ENCODE peak calls at places on chromosomes 2 and 18, in five cellular contexts. N is M059J, H is SHP77, E is cardiac fibroblast, J is sciatic nerve. W is an unnamed sample.

GRCh38 chr2:218582085-218582484 is 13.4 kb downstream of the CNOT9 start:
- DNase-seq in N (peak), H (no peak), E (peak), J (no peak), W (peak)

GRCh38 chr18:47215554-47216138 is 35.8 kb downstream of the SKOR2 start:
- DNase-seq in N (peak), H (peak), E (peak), J (no peak), W (peak)

GRCh38 chr2:75053484-75054112 is 95.2 kb downstream of the POLE4 start:
- DNase-seq in N (peak), H (peak), E (peak), J (no peak), W (peak)

GRCh38 chr2:170224692-170225091 is 46.7 kb downstream of the MYO3B start:
- DNase-seq in N (no peak), H (no peak), E (no peak), J (no peak), W (no peak)

GRCh38 chr18:10078053-10078452 is 164.2 kb downstream of the VAPA start:
- DNase-seq in N (no peak), H (no peak), E (no peak), J (no peak), W (no peak)

GRCh38 chr2:2574401-2575184 is 243.5 kb upstream of the MYT1L start:
- DNase-seq in N (no peak), H (no peak), E (no peak), J (no peak), W (no peak)

GRCh38 chr2:185188656-185189055 is 549.9 kb upstream of the FSIP2 start:
- DNase-seq in N (peak), H (no peak), E (no peak), J (no peak), W (no peak)

GRCh38 chr2:16708173-16708572 is 42.5 kb upstream of the CYRIA start:
- DNase-seq in N (no peak), H (no peak), E (no peak), J (no peak), W (no peak)

GRCh38 chr2:4775668-4776067 is 916.5 kb upstream of the SOX11 start:
- DNase-seq in N (no peak), H (no peak), E (no peak), J (no peak), W (no peak)

GRCh38 chr2:190545082-190545481 is 10.6 kb upstream of the NEMP2 start:
- DNase-seq in N (no peak), H (no peak), E (peak), J (no peak), W (no peak)

GRCh38 chr2:100197643-100198153 is 55.3 kb upstream of the AFF3 start:
- DNase-seq in N (no peak), H (no peak), E (peak), J (peak), W (no peak)

GRCh38 chr2:4110273-4110672 is 406.9 kb downstream of the DCDC2C start:
- DNase-seq in N (no peak), H (no peak), E (no peak), J (no peak), W (no peak)

GRCh38 chr2:109613922-109614714 is at the start of the genes SEPTIN10 and SOWAHC:
- DNase-seq in N (peak), H (peak), E (peak), J (peak), W (peak)

GRCh38 chr2:150295544-150295943 is 191.9 kb downstream of the RND3 start:
- DNase-seq in N (no peak), H (no peak), E (no peak), J (no peak), W (peak)

GRCh38 chr18:58805482-58806187 is 59.0 kb upstream of the ZNF532 start:
- DNase-seq in N (peak), H (no peak), E (no peak), J (no peak), W (no peak)

GRCh38 chr2:112204411-112204810 is 50.4 kb downstream of the ZC3H8 start:
- DNase-seq in N (peak), H (no peak), E (peak), J (no peak), W (no peak)

GRCh38 chr18:43931439-43931838 is 654.1 kb upstream of the SYT4 start:
- DNase-seq in N (no peak), H (no peak), E (peak), J (no peak), W (no peak)

GRCh38 chr2:36137612-36138011 is 218.0 kb upstream of the CRIM1 start:
- DNase-seq in N (no peak), H (no peak), E (no peak), J (no peak), W (no peak)

GRCh38 chr2:3644891-3645605 is 13.0 kb upstream of the ALLC start:
- DNase-seq in N (no peak), H (no peak), E (no peak), J (peak), W (no peak)

GRCh38 chr2:238714038-238714528 is 133.8 kb upstream of the TWIST2 start:
- DNase-seq in N (no peak), H (no peak), E (no peak), J (no peak), W (no peak)

GRCh38 chr2:9228781-9229469 is 22.3 kb downstream of the ASAP2 start:
- DNase-seq in N (no peak), H (no peak), E (no peak), J (no peak), W (no peak)

GRCh38 chr2:193965263-193965662 is 1691.8 kb upstream of the SLC39A10 start:
- DNase-seq in N (no peak), H (no peak), E (no peak), J (no peak), W (no peak)

GRCh38 chr2:152222975-152223638 is 47.5 kb upstream of the STAM2 start:
- DNase-seq in N (peak), H (peak), E (peak), J (peak), W (peak)